ENCODE peak calls at places on chromosomes 2 and 18, in six cellular contexts. One of them, this sample, is unnamed.

GRCh38 chr2:97995026-97995733 is 568 bp downstream of the TMEM131 start:
- DNase-seq in BJ: no peak
- DNase-seq in PC-9: peak
- DNase-seq in AG09309: no peak
- DNase-seq in keratinocyte: no peak
- DNase-seq in tibial artery: peak
- DNase-seq in this sample: peak

GRCh38 chr18:59357928-59358327 is 1.1 kb downstream of the LMAN1 start:
- DNase-seq in BJ: peak
- DNase-seq in PC-9: peak
- DNase-seq in AG09309: peak
- DNase-seq in keratinocyte: no peak
- DNase-seq in tibial artery: no peak
- DNase-seq in this sample: peak

GRCh38 chr2:70552501-70553333 is 909 bp downstream of the TGFA start:
- DNase-seq in BJ: no peak
- DNase-seq in PC-9: peak
- DNase-seq in AG09309: no peak
- DNase-seq in keratinocyte: no peak
- DNase-seq in tibial artery: no peak
- DNase-seq in this sample: no peak

GRCh38 chr2:210072922-210073509 is 70.6 kb downstream of the RPE start:
- DNase-seq in BJ: peak
- DNase-seq in PC-9: no peak
- DNase-seq in AG09309: peak
- DNase-seq in keratinocyte: no peak
- DNase-seq in tibial artery: no peak
- DNase-seq in this sample: peak

GRCh38 chr2:47274054-47274779 is 119.1 kb upstream of the STPG4 start:
- DNase-seq in BJ: no peak
- DNase-seq in PC-9: peak
- DNase-seq in AG09309: no peak
- DNase-seq in keratinocyte: no peak
- DNase-seq in tibial artery: no peak
- DNase-seq in this sample: peak

GRCh38 chr18:43830905-43831304 is 553.6 kb upstream of the SYT4 start:
- DNase-seq in BJ: no peak
- DNase-seq in PC-9: no peak
- DNase-seq in AG09309: no peak
- DNase-seq in keratinocyte: no peak
- DNase-seq in tibial artery: no peak
- DNase-seq in this sample: peak

GRCh38 chr2:144358979-144359541 is 160.9 kb downstream of the ZEB2 start:
- DNase-seq in BJ: no peak
- DNase-seq in PC-9: no peak
- DNase-seq in AG09309: no peak
- DNase-seq in keratinocyte: no peak
- DNase-seq in tibial artery: no peak
- DNase-seq in this sample: peak

GRCh38 chr2:233081731-233082221 is 21.6 kb downstream of the INPP5D start:
- DNase-seq in BJ: no peak
- DNase-seq in PC-9: no peak
- DNase-seq in AG09309: no peak
- DNase-seq in keratinocyte: no peak
- DNase-seq in tibial artery: peak
- DNase-seq in this sample: no peak

GRCh38 chr2:188050716-188051115 is 241.0 kb upstream of the GULP1 start:
- DNase-seq in BJ: no peak
- DNase-seq in PC-9: no peak
- DNase-seq in AG09309: peak
- DNase-seq in keratinocyte: no peak
- DNase-seq in tibial artery: no peak
- DNase-seq in this sample: peak

GRCh38 chr2:669323-669722 is 7.9 kb downstream of the TMEM18 start:
- DNase-seq in BJ: no peak
- DNase-seq in PC-9: no peak
- DNase-seq in AG09309: no peak
- DNase-seq in keratinocyte: no peak
- DNase-seq in tibial artery: no peak
- DNase-seq in this sample: peak

GRCh38 chr18:10927290-10927979 is 221.9 kb downstream of the PIEZO2 start:
- DNase-seq in BJ: peak
- DNase-seq in PC-9: no peak
- DNase-seq in AG09309: no peak
- DNase-seq in keratinocyte: no peak
- DNase-seq in tibial artery: no peak
- DNase-seq in this sample: peak

GRCh38 chr2:221422516-221423211 is 149.4 kb downstream of the EPHA4 start:
- DNase-seq in BJ: no peak
- DNase-seq in PC-9: no peak
- DNase-seq in AG09309: no peak
- DNase-seq in keratinocyte: no peak
- DNase-seq in tibial artery: no peak
- DNase-seq in this sample: peak

GRCh38 chr2:172334988-172335387 is 92.4 kb upstream of the ITGA6 start:
- DNase-seq in BJ: no peak
- DNase-seq in PC-9: no peak
- DNase-seq in AG09309: no peak
- DNase-seq in keratinocyte: no peak
- DNase-seq in tibial artery: no peak
- DNase-seq in this sample: no peak

GRCh38 chr2:241064008-241064801 is 37.9 kb downstream of the MTERF4 start:
- DNase-seq in BJ: no peak
- DNase-seq in PC-9: peak
- DNase-seq in AG09309: no peak
- DNase-seq in keratinocyte: no peak
- DNase-seq in tibial artery: no peak
- DNase-seq in this sample: no peak

GRCh38 chr2:62184499-62185045 is 11.3 kb upstream of the B3GNT2 start:
- DNase-seq in BJ: no peak
- DNase-seq in PC-9: no peak
- DNase-seq in AG09309: no peak
- DNase-seq in keratinocyte: no peak
- DNase-seq in tibial artery: no peak
- DNase-seq in this sample: no peak

GRCh38 chr18:48799724-48800315 is 150.9 kb downstream of the SMAD7 start:
- DNase-seq in BJ: no peak
- DNase-seq in PC-9: no peak
- DNase-seq in AG09309: no peak
- DNase-seq in keratinocyte: no peak
- DNase-seq in tibial artery: peak
- DNase-seq in this sample: no peak

GRCh38 chr2:86225581-86225980 is 26.3 kb downstream of the MRPL35 start:
- DNase-seq in BJ: no peak
- DNase-seq in PC-9: no peak
- DNase-seq in AG09309: no peak
- DNase-seq in keratinocyte: no peak
- DNase-seq in tibial artery: peak
- DNase-seq in this sample: no peak

GRCh38 chr2:239833728-239834109 is 191.4 kb downstream of the NDUFA10 start:
- DNase-seq in BJ: no peak
- DNase-seq in PC-9: no peak
- DNase-seq in AG09309: no peak
- DNase-seq in keratinocyte: no peak
- DNase-seq in tibial artery: no peak
- DNase-seq in this sample: no peak

GRCh38 chr2:68216454-68217310 is 35.6 kb downstream of the PPP3R1 start:
- DNase-seq in BJ: no peak
- DNase-seq in PC-9: no peak
- DNase-seq in AG09309: no peak
- DNase-seq in keratinocyte: no peak
- DNase-seq in tibial artery: no peak
- DNase-seq in this sample: no peak

GRCh38 chr2:220104871-220105351 is 477.5 kb downstream of the SLC4A3 start:
- DNase-seq in BJ: no peak
- DNase-seq in PC-9: no peak
- DNase-seq in AG09309: peak
- DNase-seq in keratinocyte: no peak
- DNase-seq in tibial artery: no peak
- DNase-seq in this sample: peak

GRCh38 chr18:58407263-58407648 is 221.6 kb downstream of the ALPK2 start:
- DNase-seq in BJ: no peak
- DNase-seq in PC-9: no peak
- DNase-seq in AG09309: no peak
- DNase-seq in keratinocyte: no peak
- DNase-seq in tibial artery: peak
- DNase-seq in this sample: no peak

GRCh38 chr2:238924496-238925195 is 76.8 kb downstream of the TWIST2 start:
- DNase-seq in BJ: no peak
- DNase-seq in PC-9: no peak
- DNase-seq in AG09309: no peak
- DNase-seq in keratinocyte: no peak
- DNase-seq in tibial artery: peak
- DNase-seq in this sample: no peak

GRCh38 chr2:53450885-53451284 is 316.7 kb upstream of the CHAC2 start:
- DNase-seq in BJ: no peak
- DNase-seq in PC-9: no peak
- DNase-seq in AG09309: no peak
- DNase-seq in keratinocyte: no peak
- DNase-seq in tibial artery: no peak
- DNase-seq in this sample: no peak
- H3K4me3 ChIP-seq in BJ: no peak
- H3K4me3 ChIP-seq in PC-9: no peak
- H3K4me3 ChIP-seq in AG09309: no peak
- H3K4me3 ChIP-seq in keratinocyte: no peak
- H3K4me3 ChIP-seq in tibial artery: no peak
- H3K4me3 ChIP-seq in this sample: no peak

DNA sequence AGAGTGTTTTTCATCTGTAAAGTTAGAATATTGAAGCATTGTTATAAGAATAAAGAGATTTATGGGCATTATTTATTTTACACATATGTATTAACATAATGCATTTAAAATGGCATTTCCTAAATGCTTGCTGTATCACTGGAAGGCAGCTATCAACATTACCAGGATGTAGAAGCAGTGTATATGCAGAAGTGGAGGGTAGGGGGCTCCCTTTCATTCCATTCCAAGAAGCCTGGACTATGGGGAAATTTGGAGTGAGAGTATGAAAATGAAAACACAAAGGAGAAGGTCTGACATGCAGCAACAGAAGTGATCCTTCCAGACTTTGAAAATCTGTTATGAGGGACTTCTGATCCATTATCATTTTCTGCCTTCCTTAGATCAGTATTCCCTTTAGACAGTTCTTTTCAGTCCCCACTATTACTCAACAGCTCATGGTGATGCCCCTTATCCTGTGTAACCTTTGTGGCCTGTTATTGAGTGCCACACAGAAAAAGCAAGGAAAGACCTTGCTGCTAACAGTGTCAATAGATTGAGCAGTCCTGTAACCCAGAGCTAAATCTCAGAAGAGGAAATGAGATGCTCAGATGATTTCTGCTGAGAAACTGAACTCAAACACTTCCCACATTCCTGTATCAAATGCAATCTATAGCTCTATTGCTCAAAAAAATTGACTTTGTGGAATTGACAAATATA is 216.6 kb downstream of the HNMT start:
- DNase-seq in BJ: no peak
- DNase-seq in PC-9: no peak
- DNase-seq in AG09309: no peak
- DNase-seq in keratinocyte: no peak
- DNase-seq in tibial artery: no peak
- DNase-seq in this sample: no peak
- TF ChIP-seq CTCF in BJ: peak
- TF ChIP-seq CTCF in PC-9: no peak
- TF ChIP-seq CTCF in AG09309: peak
- TF ChIP-seq CTCF in keratinocyte: no peak
- TF ChIP-seq CTCF in tibial artery: no peak
- TF ChIP-seq CTCF in this sample: peak

GRCh38 chr2:66582975-66583842 is 148.3 kb downstream of the MEIS1 start:
- DNase-seq in BJ: no peak
- DNase-seq in PC-9: no peak
- DNase-seq in AG09309: no peak
- DNase-seq in keratinocyte: no peak
- DNase-seq in tibial artery: no peak
- DNase-seq in this sample: no peak
- H3K4me3 ChIP-seq in BJ: no peak
- H3K4me3 ChIP-seq in PC-9: no peak
- H3K4me3 ChIP-seq in AG09309: no peak
- H3K4me3 ChIP-seq in keratinocyte: no peak
- H3K4me3 ChIP-seq in tibial artery: no peak
- H3K4me3 ChIP-seq in this sample: no peak

GRCh38 chr2:64987001-64987962 is 1.9 kb upstream of the SLC1A4 start:
- DNase-seq in BJ: no peak
- DNase-seq in PC-9: no peak
- DNase-seq in AG09309: no peak
- DNase-seq in keratinocyte: peak
- DNase-seq in tibial artery: no peak
- DNase-seq in this sample: peak

GRCh38 chr2:64987963-64988419 is 1.2 kb upstream of the SLC1A4 start:
- DNase-seq in BJ: peak
- DNase-seq in PC-9: no peak
- DNase-seq in AG09309: peak
- DNase-seq in keratinocyte: no peak
- DNase-seq in tibial artery: no peak
- DNase-seq in this sample: no peak

GRCh38 chr2:64989126-64989981 is at the start of gene SLC1A4:
- DNase-seq in BJ: no peak
- DNase-seq in PC-9: peak
- DNase-seq in AG09309: peak
- DNase-seq in keratinocyte: no peak
- DNase-seq in tibial artery: peak
- DNase-seq in this sample: peak

GRCh38 chr2:64989982-64990614 is 899 bp downstream of the SLC1A4 start:
- DNase-seq in BJ: no peak
- DNase-seq in PC-9: no peak
- DNase-seq in AG09309: no peak
- DNase-seq in keratinocyte: no peak
- DNase-seq in tibial artery: peak
- DNase-seq in this sample: no peak

GRCh38 chr2:64988420-64989125 is 626 bp upstream of the SLC1A4 start:
- DNase-seq in BJ: no peak
- DNase-seq in PC-9: peak
- DNase-seq in AG09309: peak
- DNase-seq in keratinocyte: no peak
- DNase-seq in tibial artery: peak
- DNase-seq in this sample: peak
- TF ChIP-seq CTCF in BJ: peak
- TF ChIP-seq CTCF in PC-9: peak
- TF ChIP-seq CTCF in AG09309: peak
- TF ChIP-seq CTCF in keratinocyte: peak
- TF ChIP-seq CTCF in tibial artery: peak
- TF ChIP-seq CTCF in this sample: peak

GRCh38 chr2:212530991-212531390 is 7.6 kb downstream of the ERBB4 start:
- DNase-seq in BJ: no peak
- DNase-seq in PC-9: no peak
- DNase-seq in AG09309: no peak
- DNase-seq in keratinocyte: no peak
- DNase-seq in tibial artery: no peak
- DNase-seq in this sample: no peak

GRCh38 chr2:212531499-212531898 is 7.1 kb downstream of the ERBB4 start:
- DNase-seq in BJ: no peak
- DNase-seq in PC-9: no peak
- DNase-seq in AG09309: no peak
- DNase-seq in keratinocyte: no peak
- DNase-seq in tibial artery: no peak
- DNase-seq in this sample: no peak

GRCh38 chr2:212530373-212530772 is 8.2 kb downstream of the ERBB4 start:
- DNase-seq in BJ: no peak
- DNase-seq in PC-9: no peak
- DNase-seq in AG09309: no peak
- DNase-seq in keratinocyte: no peak
- DNase-seq in tibial artery: no peak
- DNase-seq in this sample: no peak

GRCh38 chr2:212532087-212532486 is 6.5 kb downstream of the ERBB4 start:
- DNase-seq in BJ: no peak
- DNase-seq in PC-9: no peak
- DNase-seq in AG09309: no peak
- DNase-seq in keratinocyte: no peak
- DNase-seq in tibial artery: no peak
- DNase-seq in this sample: no peak

GRCh38 chr2:212532585-212532984 is 6.0 kb downstream of the ERBB4 start:
- DNase-seq in BJ: no peak
- DNase-seq in PC-9: no peak
- DNase-seq in AG09309: no peak
- DNase-seq in keratinocyte: no peak
- DNase-seq in tibial artery: no peak
- DNase-seq in this sample: no peak
- H3K4me3 ChIP-seq in BJ: no peak
- H3K4me3 ChIP-seq in PC-9: no peak
- H3K4me3 ChIP-seq in AG09309: no peak
- H3K4me3 ChIP-seq in keratinocyte: no peak
- H3K4me3 ChIP-seq in tibial artery: no peak
- H3K4me3 ChIP-seq in this sample: no peak

This sample was measured in astrocyte of the spinal cord.